ENCODE peak calls at places on chromosomes 2 and 18, in five cellular contexts. One of them, this sample, is unnamed.
A peak's percentile ranks its signal among the peaks of the same experiment; 100 is the strongest.

GRCh38 chr18:45090526-45091140 is 409.9 kb downstream of the SETBP1 start:
- DNase-seq in SK-N-SH: no peak
- DNase-seq in HCT116: no peak
- DNase-seq in K562: no peak
- DNase-seq in GM12878: no peak
- DNase-seq in this sample: no peak

GRCh38 chr18:58829263-58829662 is 35.4 kb upstream of the ZNF532 start:
- DNase-seq in SK-N-SH: no peak
- DNase-seq in HCT116: no peak
- DNase-seq in K562: no peak
- DNase-seq in GM12878: no peak
- DNase-seq in this sample: no peak

GRCh38 chr18:38047820-38048219 is 482.2 kb upstream of the CELF4 start:
- DNase-seq in SK-N-SH: peak; percentile 19
- DNase-seq in HCT116: no peak
- DNase-seq in K562: no peak
- DNase-seq in GM12878: no peak
- DNase-seq in this sample: no peak

GRCh38 chr2:10947005-10947440 is 35.3 kb downstream of the KCNF1 start:
- DNase-seq in SK-N-SH: no peak
- DNase-seq in HCT116: no peak
- DNase-seq in K562: no peak
- DNase-seq in GM12878: no peak
- DNase-seq in this sample: no peak

GRCh38 chr2:239263231-239263936 is 137.4 kb downstream of the HDAC4 start:
- DNase-seq in SK-N-SH: no peak
- DNase-seq in HCT116: no peak
- DNase-seq in K562: no peak
- DNase-seq in GM12878: no peak
- DNase-seq in this sample: no peak

GRCh38 chr2:10497797-10498251 is 49.7 kb upstream of the ODC1 start:
- DNase-seq in SK-N-SH: peak; percentile 63
- DNase-seq in HCT116: peak; percentile 49
- DNase-seq in K562: peak; percentile 73
- DNase-seq in GM12878: no peak
- DNase-seq in this sample: peak; percentile 52

GRCh38 chr2:236558999-236559978 is 10.3 kb upstream of the ACKR3 start:
- DNase-seq in SK-N-SH: no peak
- DNase-seq in HCT116: no peak
- DNase-seq in K562: no peak
- DNase-seq in GM12878: no peak
- DNase-seq in this sample: no peak

GRCh38 chr18:44589709-44590108 is 91.0 kb upstream of the SETBP1 start:
- DNase-seq in SK-N-SH: no peak
- DNase-seq in HCT116: no peak
- DNase-seq in K562: no peak
- DNase-seq in GM12878: no peak
- DNase-seq in this sample: no peak

GRCh38 chr2:213834331-213834730 is 550.1 kb downstream of the SPAG16 start:
- DNase-seq in SK-N-SH: no peak
- DNase-seq in HCT116: peak; percentile 6
- DNase-seq in K562: no peak
- DNase-seq in GM12878: no peak
- DNase-seq in this sample: no peak

GRCh38 chr2:235992024-235992423 is 176.2 kb downstream of the GBX2 start:
- DNase-seq in SK-N-SH: no peak
- DNase-seq in HCT116: no peak
- DNase-seq in K562: no peak
- DNase-seq in GM12878: no peak
- DNase-seq in this sample: no peak

GRCh38 chr2:64698668-64699444 is 45.1 kb upstream of the SERTAD2 start:
- DNase-seq in SK-N-SH: no peak
- DNase-seq in HCT116: peak; percentile 24
- DNase-seq in K562: no peak
- DNase-seq in GM12878: peak; percentile 83
- DNase-seq in this sample: peak; percentile 72

GRCh38 chr2:27303093-27304025 is 4.9 kb downstream of the UCN start:
- DNase-seq in SK-N-SH: peak; percentile 85
- DNase-seq in HCT116: peak; percentile 70
- DNase-seq in K562: peak; percentile 82
- DNase-seq in GM12878: no peak
- DNase-seq in this sample: peak; percentile 86

GRCh38 chr2:45612741-45613140 is 1.7 kb upstream of the SRBD1 start:
- DNase-seq in SK-N-SH: no peak
- DNase-seq in HCT116: no peak
- DNase-seq in K562: no peak
- DNase-seq in GM12878: no peak
- DNase-seq in this sample: no peak

GRCh38 chr2:29233428-29233827 is 118.2 kb downstream of the CLIP4 start:
- DNase-seq in SK-N-SH: no peak
- DNase-seq in HCT116: no peak
- DNase-seq in K562: no peak
- DNase-seq in GM12878: no peak
- DNase-seq in this sample: no peak
- TF ChIP-seq REST in SK-N-SH: no peak
- TF ChIP-seq REST in HCT116: no peak
- TF ChIP-seq REST in K562: no peak
- TF ChIP-seq REST in GM12878: no peak
- TF ChIP-seq REST in this sample: no peak

GRCh38 chr2:53312721-53313120 is 454.9 kb upstream of the CHAC2 start:
- DNase-seq in SK-N-SH: no peak
- DNase-seq in HCT116: no peak
- DNase-seq in K562: no peak
- DNase-seq in GM12878: no peak
- DNase-seq in this sample: no peak
- TF ChIP-seq POLR2AphosphoS5 in SK-N-SH: no peak
- TF ChIP-seq POLR2AphosphoS5 in HCT116: no peak
- TF ChIP-seq POLR2AphosphoS5 in K562: no peak
- TF ChIP-seq POLR2AphosphoS5 in GM12878: no peak
- TF ChIP-seq POLR2AphosphoS5 in this sample: no peak

GRCh38 chr2:80167284-80167808 is 137.2 kb downstream of the LRRTM1 start:
- DNase-seq in SK-N-SH: no peak
- DNase-seq in HCT116: no peak
- DNase-seq in K562: no peak
- DNase-seq in GM12878: no peak
- DNase-seq in this sample: peak; percentile 33

GRCh38 chr2:80164375-80164774 is 140.2 kb downstream of the LRRTM1 start:
- DNase-seq in SK-N-SH: no peak
- DNase-seq in HCT116: no peak
- DNase-seq in K562: no peak
- DNase-seq in GM12878: no peak
- DNase-seq in this sample: no peak

GRCh38 chr2:80168037-80168436 is 136.5 kb downstream of the LRRTM1 start:
- DNase-seq in SK-N-SH: no peak
- DNase-seq in HCT116: no peak
- DNase-seq in K562: no peak
- DNase-seq in GM12878: no peak
- DNase-seq in this sample: no peak

GRCh38 chr2:80168801-80169200 is 135.8 kb downstream of the LRRTM1 start:
- DNase-seq in SK-N-SH: no peak
- DNase-seq in HCT116: no peak
- DNase-seq in K562: peak; percentile 86
- DNase-seq in GM12878: no peak
- DNase-seq in this sample: no peak

DNA sequence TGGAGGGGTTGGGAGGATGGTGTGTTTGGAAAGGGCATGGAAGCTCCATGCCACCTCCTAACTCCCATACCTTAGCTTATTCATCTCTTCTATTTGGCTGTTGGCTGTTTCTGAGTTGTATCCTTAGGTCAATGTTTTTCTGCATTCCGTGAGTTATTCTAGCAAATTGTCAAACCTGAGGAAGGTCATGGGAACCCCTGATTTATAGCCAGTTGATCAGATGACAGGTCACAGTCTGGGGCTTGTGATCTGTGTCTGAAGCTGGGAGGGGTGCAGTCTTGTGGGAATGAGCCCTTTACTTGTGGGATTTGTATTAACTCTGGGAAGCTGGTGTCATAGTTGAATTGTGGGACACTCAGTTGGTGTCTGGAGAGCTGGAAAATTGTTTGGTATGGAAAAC is 138.1 kb downstream of the LRRTM1 start:
- DNase-seq in SK-N-SH: no peak
- DNase-seq in HCT116: no peak
- DNase-seq in K562: peak; percentile 49
- DNase-seq in GM12878: no peak
- DNase-seq in this sample: no peak
- TF ChIP-seq ZBTB33 in SK-N-SH: no peak
- TF ChIP-seq ZBTB33 in HCT116: no peak
- TF ChIP-seq ZBTB33 in K562: no peak
- TF ChIP-seq ZBTB33 in GM12878: no peak
- TF ChIP-seq ZBTB33 in this sample: no peak

DNA sequence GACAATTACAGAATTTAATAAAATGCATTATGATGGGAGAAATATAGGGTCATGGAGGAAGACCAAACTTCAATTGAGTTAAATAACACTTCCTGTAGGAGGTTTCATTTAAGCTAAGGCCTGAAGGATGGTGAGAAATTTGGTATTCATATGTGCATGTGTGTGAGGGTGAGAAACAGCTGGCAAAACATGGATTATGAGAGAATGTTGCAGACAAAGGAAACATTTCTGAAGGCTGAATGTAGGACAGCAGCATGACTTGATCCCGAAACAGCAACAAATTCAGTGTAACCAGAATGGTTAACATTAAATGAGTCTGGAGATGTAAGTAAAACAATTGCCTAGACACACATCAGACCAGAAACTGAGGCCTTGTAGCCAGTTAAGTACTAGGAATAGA is 630.8 kb downstream of the NR4A2 start:
- DNase-seq in SK-N-SH: no peak
- DNase-seq in HCT116: no peak
- DNase-seq in K562: no peak
- DNase-seq in GM12878: no peak
- DNase-seq in this sample: no peak
- TF ChIP-seq REST in SK-N-SH: no peak
- TF ChIP-seq REST in HCT116: no peak
- TF ChIP-seq REST in K562: no peak
- TF ChIP-seq REST in GM12878: no peak
- TF ChIP-seq REST in this sample: no peak

DNA sequence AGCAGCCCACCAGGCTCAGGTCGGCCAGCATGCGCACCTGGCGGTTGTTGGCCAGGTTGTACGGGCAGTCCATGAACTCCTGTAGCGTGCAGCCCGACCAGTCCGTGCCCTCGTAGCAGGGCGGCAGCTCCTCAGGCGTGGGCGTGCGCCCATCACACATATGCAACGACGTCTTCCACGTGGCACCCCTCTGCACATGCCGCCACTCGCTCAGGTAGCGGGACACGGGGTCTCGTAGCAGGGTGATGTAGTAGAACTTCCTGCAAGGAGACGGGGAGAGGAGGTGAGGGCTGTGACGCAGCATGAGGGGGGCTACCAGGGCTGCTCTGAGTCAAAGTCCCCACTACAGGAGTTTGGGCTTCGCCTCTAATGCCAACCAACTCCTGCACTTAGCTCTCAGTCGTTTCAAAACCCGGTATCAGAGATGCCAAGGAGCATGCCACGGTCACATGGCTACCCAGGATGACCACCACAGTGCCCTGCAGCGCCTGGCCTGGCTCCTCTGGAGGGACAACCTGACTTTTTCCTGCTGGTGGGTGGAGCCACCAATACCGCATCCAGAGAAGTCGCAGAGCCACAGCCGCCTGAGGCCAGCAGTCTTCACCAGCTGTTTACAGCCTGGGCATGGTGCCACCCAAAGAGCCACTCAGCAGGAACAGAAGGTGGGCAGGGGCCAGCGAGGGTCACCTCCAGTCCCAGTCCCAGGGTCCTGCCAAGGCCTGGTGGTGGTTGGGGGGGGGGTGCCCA is 49.9 kb downstream of the HS6ST1 start:
- DNase-seq in SK-N-SH: peak; percentile 20
- DNase-seq in HCT116: no peak
- DNase-seq in K562: no peak
- DNase-seq in GM12878: no peak
- DNase-seq in this sample: no peak
- TF ChIP-seq POLR2AphosphoS5 in SK-N-SH: no peak
- TF ChIP-seq POLR2AphosphoS5 in HCT116: no peak
- TF ChIP-seq POLR2AphosphoS5 in K562: no peak
- TF ChIP-seq POLR2AphosphoS5 in GM12878: no peak
- TF ChIP-seq POLR2AphosphoS5 in this sample: no peak

GRCh38 chr18:79771446-79772107 is 26.2 kb upstream of the KCNG2 start:
- DNase-seq in SK-N-SH: no peak
- DNase-seq in HCT116: no peak
- DNase-seq in K562: no peak
- DNase-seq in GM12878: no peak
- DNase-seq in this sample: no peak

GRCh38 chr18:79770826-79771225 is 26.9 kb upstream of the KCNG2 start:
- DNase-seq in SK-N-SH: no peak
- DNase-seq in HCT116: no peak
- DNase-seq in K562: no peak
- DNase-seq in GM12878: no peak
- DNase-seq in this sample: no peak

GRCh38 chr18:79772865-79773696 is 24.7 kb upstream of the KCNG2 start:
- DNase-seq in SK-N-SH: no peak
- DNase-seq in HCT116: no peak
- DNase-seq in K562: no peak
- DNase-seq in GM12878: no peak
- DNase-seq in this sample: no peak

GRCh38 chr18:79774111-79774510 is 23.6 kb upstream of the KCNG2 start:
- DNase-seq in SK-N-SH: no peak
- DNase-seq in HCT116: no peak
- DNase-seq in K562: no peak
- DNase-seq in GM12878: no peak
- DNase-seq in this sample: no peak

DNA sequence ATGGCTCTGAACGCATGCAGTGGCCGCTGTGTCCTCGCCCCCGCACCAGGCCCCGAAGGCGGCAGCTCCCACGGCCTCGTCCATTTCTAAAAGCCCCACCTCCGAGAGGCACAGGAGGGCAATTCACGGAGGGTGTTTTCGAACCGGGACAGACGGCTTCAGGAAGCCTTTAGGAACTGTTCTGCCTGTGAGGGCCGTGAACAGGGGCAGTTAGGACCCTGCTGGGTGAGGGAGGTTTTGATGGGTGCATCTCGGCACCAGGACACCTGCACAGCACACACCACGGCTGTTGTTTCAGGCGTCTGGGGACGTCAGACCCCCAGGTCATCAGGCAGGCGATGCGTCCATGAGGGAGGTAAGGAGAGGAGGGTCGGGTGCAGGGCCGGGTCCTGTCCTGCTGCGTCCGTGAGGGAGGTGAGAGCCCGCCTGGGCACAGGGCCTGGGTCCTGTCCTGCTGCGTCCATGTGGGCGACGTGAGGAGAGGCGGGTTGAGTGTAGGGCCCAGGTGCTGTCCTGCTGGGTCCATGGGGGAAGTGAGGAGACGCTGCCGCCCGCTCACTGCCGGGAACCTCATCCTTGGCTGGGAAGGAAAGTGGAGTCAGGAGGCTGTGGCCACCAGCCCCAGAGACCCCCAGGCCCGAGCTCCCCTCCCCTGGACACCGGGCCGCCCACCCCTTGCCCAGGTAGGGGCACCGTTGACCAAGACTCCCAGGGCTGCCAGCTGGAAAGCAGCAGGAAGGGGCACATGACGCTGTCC is 25.5 kb upstream of the KCNG2 start:
- DNase-seq in SK-N-SH: no peak
- DNase-seq in HCT116: no peak
- DNase-seq in K562: no peak
- DNase-seq in GM12878: no peak
- DNase-seq in this sample: no peak
- TF ChIP-seq ZBTB33 in SK-N-SH: no peak
- TF ChIP-seq ZBTB33 in HCT116: no peak
- TF ChIP-seq ZBTB33 in K562: no peak
- TF ChIP-seq ZBTB33 in GM12878: no peak
- TF ChIP-seq ZBTB33 in this sample: no peak

GRCh38 chr18:77024476-77024875 is 108.1 kb downstream of the MBP start:
- DNase-seq in SK-N-SH: no peak
- DNase-seq in HCT116: no peak
- DNase-seq in K562: no peak
- DNase-seq in GM12878: no peak
- DNase-seq in this sample: no peak
- TF ChIP-seq REST in SK-N-SH: no peak
- TF ChIP-seq REST in HCT116: no peak
- TF ChIP-seq REST in K562: no peak
- TF ChIP-seq REST in GM12878: no peak
- TF ChIP-seq REST in this sample: no peak

This sample was measured in HepG2.